ENCODE peak calls at places on chromosome 3, in six cellular contexts. G is globus pallidus, L is KBM-7, Q is left ventricle myocardium inferior, D is RCC 7860, J is cardiac muscle cell. E is an unnamed sample.
A peak's percentile ranks its signal among the peaks of the same experiment; 100 is the strongest.

GRCh38 chr3:184604039-184604955 is 42.7 kb downstream of the EPHB3 start:
- DNase-seq in J (peak; percentile 24), L (peak; percentile 68), G (no peak), D (no peak), Q (no peak), E (no peak)

GRCh38 chr3:190862209-190863118 is at the start of gene GMNC:
- DNase-seq in L (peak; percentile 56), D (peak; percentile 76), J (peak; percentile 66), Q (peak; percentile 86), G (peak; percentile 52), E (peak; percentile 93)

GRCh38 chr3:60708191-60708975 is 542.9 kb downstream of the FHIT start:
- DNase-seq in L (no peak), Q (no peak), G (no peak), J (no peak), D (no peak), E (no peak)

GRCh38 chr3:148971819-148972218 is 19.5 kb upstream of the GYG1 start:
- DNase-seq in Q (no peak), J (peak; percentile 88), D (no peak), G (peak; percentile 21), L (no peak), E (no peak)

GRCh38 chr3:74883690-74884089 is 269.2 kb upstream of the CNTN3 start:
- DNase-seq in J (no peak), L (no peak), D (no peak), Q (no peak), G (no peak), E (no peak)

GRCh38 chr3:44665173-44665572 is 16.6 kb downstream of the ZNF35 start:
- DNase-seq in D (no peak), G (no peak), J (no peak), L (no peak), Q (no peak), E (no peak)

GRCh38 chr3:52444860-52445793 is at the start of gene SEMA3G:
- DNase-seq in J (peak; percentile 60), L (peak; percentile 76), D (peak; percentile 37), Q (peak; percentile 79), G (no peak), E (peak; percentile 84)

GRCh38 chr3:46380471-46381215 is 9.9 kb downstream of the CCR5 start:
- DNase-seq in G (no peak), L (no peak), D (no peak), Q (no peak), J (no peak), E (no peak)

GRCh38 chr3:158808697-158809096 is 6.8 kb downstream of the MFSD1 start:
- DNase-seq in G (no peak), Q (no peak), J (peak; percentile 17), L (peak; percentile 80), D (peak; percentile 99), E (no peak)

GRCh38 chr3:124780767-124781485 is 50.7 kb downstream of the UMPS start:
- DNase-seq in J (peak; percentile 90), Q (peak; percentile 89), D (no peak), G (peak; percentile 87), L (peak; percentile 23), E (peak; percentile 92)

GRCh38 chr3:123169492-123169929 is 32.2 kb upstream of the SEC22A start:
- DNase-seq in Q (no peak), L (no peak), J (no peak), G (no peak), D (peak; percentile 47), E (no peak)

GRCh38 chr3:30384546-30385072 is 221.8 kb upstream of the TGFBR2 start:
- DNase-seq in G (no peak), Q (no peak), L (no peak), J (no peak), D (no peak), E (no peak)

GRCh38 chr3:58383904-58384303 is 49.7 kb downstream of the PDHB start:
- DNase-seq in G (peak; percentile 54), J (peak; percentile 97), Q (no peak), L (no peak), D (peak; percentile 94), E (no peak)

GRCh38 chr3:69250014-69250413 is 127.6 kb upstream of the LMOD3 start:
- DNase-seq in Q (no peak), L (peak; percentile 64), J (peak; percentile 6), G (peak; percentile 84), D (peak; percentile 77), E (peak; percentile 23)

GRCh38 chr3:43499256-43499655 is 122.6 kb downstream of the ANO10 start:
- DNase-seq in Q (no peak), L (peak; percentile 78), J (no peak), D (no peak), G (peak; percentile 47), E (no peak)

GRCh38 chr3:13110678-13111116 is 37.5 kb upstream of the IQSEC1 start:
- DNase-seq in Q (peak; percentile 6), J (no peak), L (peak; percentile 17), D (no peak), G (no peak), E (no peak)

GRCh38 chr3:112391648-112392047 is 58.7 kb downstream of the CD200 start:
- DNase-seq in Q (no peak), G (peak; percentile 71), D (no peak), L (peak; percentile 81), J (no peak), E (no peak)

GRCh38 chr3:120560304-120561250 is 35.6 kb upstream of the NDUFB4 start:
- DNase-seq in Q (no peak), G (no peak), D (no peak), J (no peak), L (peak; percentile 4), E (no peak)

GRCh38 chr3:141853146-141853690 is 23.2 kb upstream of the ATP1B3 start:
- DNase-seq in L (peak; percentile 27), D (no peak), G (no peak), Q (no peak), J (peak; percentile 31), E (no peak)

GRCh38 chr3:134074001-134074789 is 44.5 kb upstream of the SLCO2A1 start:
- DNase-seq in Q (no peak), L (no peak), D (no peak), G (no peak), J (no peak), E (no peak)

GRCh38 chr3:111072016-111072891 is 638 bp downstream of the NECTIN3 start:
- DNase-seq in L (no peak), Q (peak; percentile 25), J (peak; percentile 50), D (no peak), G (peak; percentile 38), E (peak; percentile 24)

GRCh38 chr3:136546718-136547117 is 205.5 kb downstream of the STAG1 start:
- DNase-seq in D (no peak), Q (no peak), J (peak; percentile 21), L (peak; percentile 27), G (no peak), E (no peak)

GRCh38 chr3:123296261-123296660 is 94.5 kb downstream of the SEC22A start:
- DNase-seq in D (no peak), L (no peak), G (no peak), J (no peak), Q (no peak), E (no peak)

GRCh38 chr3:122586918-122587317 is 9.5 kb downstream of the PARP15 start:
- DNase-seq in J (no peak), Q (no peak), L (no peak), G (no peak), D (no peak), E (no peak)

GRCh38 chr3:45402138-45402537 is 13.8 kb downstream of the LARS2 start:
- DNase-seq in D (no peak), J (no peak), L (no peak), G (no peak), Q (no peak), E (no peak)

GRCh38 chr3:126287536-126288181 is 69.5 kb downstream of the KLF15 start:
- DNase-seq in J (peak; percentile 77), L (no peak), Q (peak; percentile 72), D (no peak), G (peak; percentile 57), E (peak; percentile 68)

GRCh38 chr3:123559040-123559861 is 25.6 kb downstream of the HACD2 start:
- DNase-seq in J (peak; percentile 68), G (peak; percentile 69), Q (no peak), L (peak; percentile 54), D (peak; percentile 38), E (no peak)

GRCh38 chr3:159850481-159850880 is 138.2 kb upstream of the IL12A start:
- DNase-seq in L (peak; percentile 93), D (no peak), G (no peak), J (no peak), Q (no peak), E (no peak)

GRCh38 chr3:70049761-70050160 is 50.2 kb downstream of the SAMMSON start:
- DNase-seq in D (no peak), L (no peak), Q (no peak), J (peak; percentile 61), G (no peak), E (no peak)

GRCh38 chr3:177889158-177889557 is 647.1 kb upstream of the KCNMB2 start:
- DNase-seq in J (no peak), L (no peak), Q (no peak), D (no peak), G (no peak), E (no peak)